ENCODE peak calls at places on chromosomes 3 and 15, in six cellular contexts. R, V, F, Q, M and D are unnamed samples.

GRCh38 chr3:133401374-133402135 is 1.7 kb downstream of the BFSP2 start:
- DNase-seq in Q (no peak), M (no peak), V (no peak), F (no peak), R (no peak), D (no peak)

GRCh38 chr3:105904251-105904650 is 35.4 kb upstream of the CBLB start:
- DNase-seq in V (no peak), F (no peak), R (no peak), M (no peak), Q (no peak), D (no peak)

GRCh38 chr3:177523991-177524438 is 326.7 kb upstream of the TBL1XR1 start:
- DNase-seq in M (no peak), V (peak; percentile 49), F (no peak), R (no peak), Q (no peak), D (no peak)

GRCh38 chr15:90902996-90903732 is at the start of gene MAN2A2:
- DNase-seq in V (peak; percentile 46), R (peak; percentile 36), Q (peak; percentile 91), M (no peak), F (peak; percentile 84), D (no peak)

GRCh38 chr15:53559364-53560253 is 199.9 kb downstream of the WDR72 start:
- DNase-seq in R (no peak), V (no peak), M (no peak), F (no peak), Q (no peak), D (no peak)

GRCh38 chr3:194617827-194618226 is 15.4 kb downstream of the TMEM44 start:
- DNase-seq in R (no peak), F (no peak), V (no peak), M (no peak), Q (no peak), D (no peak)

GRCh38 chr3:106247902-106248684 is 379.3 kb upstream of the CBLB start:
- DNase-seq in F (no peak), V (no peak), Q (no peak), M (no peak), R (no peak), D (no peak)

GRCh38 chr15:101615986-101616848 is 36.0 kb downstream of the TM2D3 start:
- DNase-seq in Q (no peak), M (no peak), V (peak; percentile 69), F (no peak), R (peak; percentile 21), D (no peak)

GRCh38 chr3:115671761-115672455 is 48.6 kb downstream of the GAP43 start:
- DNase-seq in R (no peak), V (peak; percentile 47), Q (no peak), F (no peak), M (no peak), D (no peak)

GRCh38 chr3:111621535-111621934 is 26.4 kb upstream of the ZBED2 start:
- DNase-seq in V (no peak), F (no peak), Q (peak; percentile 18), R (no peak), M (no peak), D (no peak)

GRCh38 chr3:139476348-139476747 is at the start of gene RBP2:
- DNase-seq in Q (no peak), F (no peak), M (no peak), R (no peak), V (no peak), D (no peak)

GRCh38 chr3:77412591-77412990 is 372.7 kb downstream of the ROBO2 start:
- DNase-seq in V (no peak), M (peak; percentile 68), F (no peak), R (no peak), Q (no peak), D (no peak)

GRCh38 chr3:177491301-177492031 is 294.2 kb upstream of the TBL1XR1 start:
- DNase-seq in V (no peak), R (peak; percentile 25), M (no peak), Q (no peak), F (no peak), D (peak; percentile 27)

GRCh38 chr15:92949604-92950249 is 49.6 kb downstream of the CHD2 start:
- DNase-seq in V (no peak), Q (no peak), M (no peak), R (no peak), F (no peak), D (no peak)

GRCh38 chr3:119294889-119295769 is 946 bp downstream of the ARHGAP31 start:
- DNase-seq in R (no peak), M (no peak), V (peak; percentile 51), F (peak; percentile 38), Q (peak; percentile 70), D (no peak)

GRCh38 chr15:28986108-28986507 is 100.3 kb downstream of the APBA2 start:
- DNase-seq in V (no peak), R (no peak), F (no peak), Q (peak; percentile 54), M (no peak), D (no peak)

GRCh38 chr15:82808634-82809041 is 790 bp upstream of the WHAMM start:
- DNase-seq in V (no peak), F (no peak), Q (no peak), M (no peak), R (no peak), D (no peak)

GRCh38 chr15:100101389-100102089 is 240.2 kb downstream of the ADAMTS17 start:
- DNase-seq in M (no peak), R (no peak), Q (no peak), F (no peak), V (no peak), D (no peak)

GRCh38 chr3:176767385-176767784 is 429.9 kb downstream of the TBL1XR1 start:
- DNase-seq in M (peak; percentile 60), V (peak; percentile 2), R (no peak), Q (no peak), F (no peak), D (no peak)

GRCh38 chr3:72196377-72196929 is 411.5 kb upstream of the PROK2 start:
- DNase-seq in V (no peak), M (no peak), Q (no peak), F (no peak), R (no peak), D (no peak)

GRCh38 chr15:93870583-93870982 is 360.8 kb upstream of the MCTP2 start:
- DNase-seq in V (no peak), F (no peak), R (no peak), M (no peak), Q (no peak), D (no peak)

GRCh38 chr3:182682263-182683229 is 110.8 kb upstream of the ATP11B start:
- DNase-seq in R (peak; percentile 72), F (peak; percentile 67), M (peak; percentile 2), V (peak; percentile 19), Q (peak; percentile 75), D (no peak)

GRCh38 chr3:18423401-18424212 is 1.5 kb downstream of the SATB1 start:
- DNase-seq in V (peak; percentile 38), Q (peak; percentile 54), M (no peak), R (no peak), F (peak; percentile 63), D (peak; percentile 20)

GRCh38 chr15:87866961-87867360 is 389.6 kb downstream of the NTRK3 start:
- DNase-seq in R (no peak), V (no peak), Q (no peak), F (no peak), M (no peak), D (no peak)

GRCh38 chr3:2967851-2968250 is 142.3 kb downstream of the IL5RA start:
- DNase-seq in F (no peak), V (no peak), Q (no peak), M (no peak), R (no peak), D (no peak)

GRCh38 chr15:44023176-44023575 is 171.9 kb downstream of the FRMD5 start:
- DNase-seq in M (no peak), Q (no peak), R (no peak), F (no peak), V (no peak), D (no peak)

GRCh38 chr15:78055923-78056713 is 21.4 kb downstream of the TBC1D2B start:
- DNase-seq in M (no peak), F (no peak), R (no peak), V (peak; percentile 49), Q (no peak), D (no peak)

GRCh38 chr3:157868881-157869280 is 237.3 kb downstream of the SHOX2 start:
- DNase-seq in V (no peak), R (no peak), M (no peak), Q (no peak), F (no peak), D (no peak)

GRCh38 chr15:77533986-77534385 is 98.7 kb downstream of the LINGO1 start:
- DNase-seq in F (no peak), V (peak; percentile 23), M (no peak), Q (peak; percentile 20), R (no peak), D (no peak)